ENCODE peak calls at places on chromosomes 5 and 9, in six cellular contexts. One of them, this sample, is unnamed.

GRCh38 chr5:30749971-30750370 is 443.5 kb upstream of the CDH6 start:
- DNase-seq in fibroblast of lung: no peak
- DNase-seq in astrocyte: peak
- DNase-seq in GM23338: no peak
- DNase-seq in PC-9: no peak
- DNase-seq in HCT116: no peak
- DNase-seq in this sample: peak

GRCh38 chr9:121895836-121896544 is 197.1 kb downstream of the TTLL11 start:
- DNase-seq in PC-9: no peak
- DNase-seq in HCT116: no peak
- DNase-seq in GM23338: peak
- DNase-seq in fibroblast of lung: peak
- DNase-seq in astrocyte: peak
- DNase-seq in this sample: no peak

GRCh38 chr9:119955276-119955675 is 586.0 kb upstream of the BRINP1 start:
- DNase-seq in HCT116: no peak
- DNase-seq in GM23338: no peak
- DNase-seq in astrocyte: peak
- DNase-seq in fibroblast of lung: no peak
- DNase-seq in PC-9: no peak
- DNase-seq in this sample: no peak

GRCh38 chr9:3863686-3864085 is 337.9 kb upstream of the RFX3 start:
- DNase-seq in HCT116: no peak
- DNase-seq in PC-9: no peak
- DNase-seq in GM23338: no peak
- DNase-seq in astrocyte: peak
- DNase-seq in fibroblast of lung: peak
- DNase-seq in this sample: no peak

GRCh38 chr9:69027355-69028097 is 8.0 kb upstream of the FXN start:
- DNase-seq in HCT116: peak
- DNase-seq in GM23338: peak
- DNase-seq in astrocyte: peak
- DNase-seq in fibroblast of lung: peak
- DNase-seq in PC-9: peak
- DNase-seq in this sample: peak

GRCh38 chr5:42991477-42992034 is 48.6 kb downstream of the ANXA2R start:
- DNase-seq in fibroblast of lung: peak
- DNase-seq in astrocyte: peak
- DNase-seq in PC-9: no peak
- DNase-seq in GM23338: peak
- DNase-seq in HCT116: no peak
- DNase-seq in this sample: no peak

GRCh38 chr5:168765220-168766037 is 186.3 kb upstream of the PANK3 start:
- DNase-seq in PC-9: no peak
- DNase-seq in fibroblast of lung: no peak
- DNase-seq in astrocyte: peak
- DNase-seq in GM23338: no peak
- DNase-seq in HCT116: no peak
- DNase-seq in this sample: no peak

GRCh38 chr5:135211083-135211790 is 177.2 kb upstream of the PITX1 start:
- DNase-seq in PC-9: no peak
- DNase-seq in GM23338: no peak
- DNase-seq in astrocyte: no peak
- DNase-seq in fibroblast of lung: peak
- DNase-seq in HCT116: no peak
- DNase-seq in this sample: no peak

GRCh38 chr5:91016954-91017690 is 366.0 kb downstream of the ARRDC3 start:
- DNase-seq in GM23338: no peak
- DNase-seq in PC-9: no peak
- DNase-seq in astrocyte: peak
- DNase-seq in fibroblast of lung: peak
- DNase-seq in HCT116: no peak
- DNase-seq in this sample: peak

GRCh38 chr5:133316346-133317343 is 264.8 kb downstream of the HSPA4 start:
- DNase-seq in astrocyte: no peak
- DNase-seq in GM23338: peak
- DNase-seq in HCT116: peak
- DNase-seq in fibroblast of lung: no peak
- DNase-seq in PC-9: no peak
- DNase-seq in this sample: peak

GRCh38 chr5:137215780-137216179 is 283.3 kb downstream of the SPOCK1 start:
- DNase-seq in fibroblast of lung: no peak
- DNase-seq in GM23338: no peak
- DNase-seq in astrocyte: no peak
- DNase-seq in HCT116: no peak
- DNase-seq in PC-9: no peak
- DNase-seq in this sample: no peak

GRCh38 chr5:122701640-122702523 is 73.0 kb upstream of the SNX2 start:
- DNase-seq in HCT116: no peak
- DNase-seq in GM23338: no peak
- DNase-seq in astrocyte: no peak
- DNase-seq in PC-9: no peak
- DNase-seq in fibroblast of lung: no peak
- DNase-seq in this sample: no peak

GRCh38 chr5:82320971-82321370 is 42.8 kb upstream of the RPS23 start:
- DNase-seq in HCT116: no peak
- DNase-seq in GM23338: no peak
- DNase-seq in PC-9: no peak
- DNase-seq in astrocyte: no peak
- DNase-seq in fibroblast of lung: no peak
- DNase-seq in this sample: no peak

GRCh38 chr5:40428129-40428528 is 251.6 kb upstream of the PTGER4 start:
- DNase-seq in fibroblast of lung: peak
- DNase-seq in HCT116: no peak
- DNase-seq in astrocyte: peak
- DNase-seq in GM23338: no peak
- DNase-seq in PC-9: no peak
- DNase-seq in this sample: peak

GRCh38 chr9:85040806-85041575 is 371.5 kb downstream of the NTRK2 start:
- DNase-seq in fibroblast of lung: no peak
- DNase-seq in HCT116: no peak
- DNase-seq in PC-9: no peak
- DNase-seq in GM23338: peak
- DNase-seq in astrocyte: peak
- DNase-seq in this sample: no peak

GRCh38 chr9:134366223-134367031 is 40.2 kb downstream of the RXRA start:
- DNase-seq in HCT116: no peak
- DNase-seq in PC-9: peak
- DNase-seq in fibroblast of lung: peak
- DNase-seq in astrocyte: peak
- DNase-seq in GM23338: no peak
- DNase-seq in this sample: peak

GRCh38 chr5:89417990-89418820 is 535.2 kb upstream of the MEF2C start:
- DNase-seq in astrocyte: no peak
- DNase-seq in fibroblast of lung: no peak
- DNase-seq in PC-9: no peak
- DNase-seq in HCT116: no peak
- DNase-seq in GM23338: peak
- DNase-seq in this sample: no peak

GRCh38 chr9:5489630-5490484 is 20.5 kb upstream of the PDCD1LG2 start:
- DNase-seq in fibroblast of lung: no peak
- DNase-seq in astrocyte: no peak
- DNase-seq in PC-9: no peak
- DNase-seq in HCT116: no peak
- DNase-seq in GM23338: no peak
- DNase-seq in this sample: no peak

GRCh38 chr5:142957528-142957927 is 187.4 kb downstream of the ARHGAP26 start:
- DNase-seq in PC-9: no peak
- DNase-seq in astrocyte: no peak
- DNase-seq in HCT116: no peak
- DNase-seq in GM23338: no peak
- DNase-seq in fibroblast of lung: no peak
- DNase-seq in this sample: no peak

GRCh38 chr9:99555792-99556191 is 265.9 kb upstream of the NR4A3 start:
- DNase-seq in GM23338: no peak
- DNase-seq in fibroblast of lung: no peak
- DNase-seq in PC-9: no peak
- DNase-seq in HCT116: no peak
- DNase-seq in astrocyte: peak
- DNase-seq in this sample: no peak

DNA sequence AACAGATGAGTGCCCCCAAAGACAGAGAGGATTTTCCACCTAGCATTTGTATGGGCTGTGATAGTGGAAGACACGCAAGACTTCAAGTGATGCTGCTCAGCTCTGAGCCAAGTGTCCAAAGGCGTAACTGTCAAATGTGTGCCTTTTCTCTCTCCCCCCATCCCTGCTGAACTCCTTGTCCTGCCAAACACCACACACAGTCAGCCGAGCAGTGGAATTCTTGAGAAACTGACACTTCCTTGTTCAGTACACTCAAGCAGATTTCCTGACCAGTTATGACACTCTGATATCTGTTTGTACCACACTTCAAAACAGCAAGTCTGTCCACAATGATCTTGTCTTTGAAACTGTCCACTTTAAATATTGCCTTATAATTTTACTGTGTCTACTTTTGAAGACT is 166.4 kb downstream of the PIK3R1 start:
- DNase-seq in GM23338: no peak
- DNase-seq in HCT116: no peak
- DNase-seq in fibroblast of lung: no peak
- DNase-seq in astrocyte: no peak
- DNase-seq in PC-9: no peak
- DNase-seq in this sample: no peak
- H3K27ac ChIP-seq in GM23338: no peak
- H3K27ac ChIP-seq in HCT116: no peak
- H3K27ac ChIP-seq in fibroblast of lung: no peak
- H3K27ac ChIP-seq in astrocyte: no peak
- H3K27ac ChIP-seq in PC-9: no peak
- H3K27ac ChIP-seq in this sample: no peak

DNA sequence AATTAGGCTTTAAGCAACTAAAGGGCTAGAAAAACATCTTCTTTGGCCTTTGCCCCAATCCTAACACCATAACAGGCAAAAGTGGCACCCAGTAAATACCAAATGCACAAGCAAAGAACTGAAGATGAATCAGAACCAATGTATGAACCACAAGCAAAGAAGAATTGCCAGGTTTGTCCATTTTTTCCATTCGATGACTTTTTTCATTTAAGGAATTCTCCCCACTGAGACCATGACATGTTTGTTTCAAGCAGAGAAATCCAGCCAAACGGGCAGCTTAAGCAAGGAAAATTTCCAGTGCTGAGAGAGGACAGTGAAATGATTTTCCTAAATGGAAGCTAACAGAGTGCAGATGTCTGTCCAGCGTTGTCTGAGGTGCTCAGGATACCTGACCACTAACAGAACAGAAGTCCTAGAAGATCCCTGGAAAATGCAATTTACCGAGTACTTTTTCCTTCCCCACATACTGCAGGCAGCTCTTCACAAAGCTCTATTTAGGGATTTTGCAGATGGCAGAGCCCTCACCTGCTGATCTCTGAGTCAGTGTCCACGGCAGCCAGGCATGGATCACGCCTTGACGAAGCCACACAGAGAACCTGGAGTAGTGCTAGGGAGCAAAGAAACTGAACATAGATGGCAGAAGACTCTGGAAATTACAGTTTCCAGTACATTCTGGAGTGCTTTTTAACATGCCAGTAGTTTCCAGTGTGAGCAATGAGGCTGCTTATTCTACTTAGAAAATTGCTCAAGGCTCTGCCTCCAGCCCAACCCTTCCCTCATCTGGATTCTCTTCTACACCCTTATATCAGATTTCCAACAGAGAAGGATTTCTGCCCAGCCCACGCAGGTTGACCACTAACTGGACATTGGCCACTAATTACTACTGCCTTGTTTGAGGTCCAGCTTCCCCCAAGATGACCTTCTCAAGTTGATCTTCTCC is 203.5 kb downstream of the ADAMTS12 start:
- DNase-seq in fibroblast of lung: no peak
- DNase-seq in PC-9: no peak
- DNase-seq in astrocyte: peak
- DNase-seq in HCT116: no peak
- DNase-seq in GM23338: no peak
- DNase-seq in this sample: no peak
- H3K4me2 ChIP-seq in fibroblast of lung: no peak
- H3K4me2 ChIP-seq in PC-9: no peak
- H3K4me2 ChIP-seq in astrocyte: peak
- H3K4me2 ChIP-seq in HCT116: no peak
- H3K4me2 ChIP-seq in GM23338: no peak
- H3K4me2 ChIP-seq in this sample: no peak

GRCh38 chr9:133121200-133122166 is at the start of gene RALGDS:
- DNase-seq in astrocyte: peak
- DNase-seq in PC-9: peak
- DNase-seq in fibroblast of lung: peak
- DNase-seq in GM23338: peak
- DNase-seq in HCT116: peak
- DNase-seq in this sample: peak

GRCh38 chr9:133122167-133122550 is 1.1 kb upstream of the RALGDS start:
- DNase-seq in HCT116: no peak
- DNase-seq in GM23338: no peak
- DNase-seq in astrocyte: no peak
- DNase-seq in PC-9: no peak
- DNase-seq in fibroblast of lung: no peak
- DNase-seq in this sample: no peak

GRCh38 chr9:133119461-133120342 is 1.3 kb downstream of the RALGDS start:
- DNase-seq in HCT116: no peak
- DNase-seq in astrocyte: no peak
- DNase-seq in PC-9: no peak
- DNase-seq in GM23338: peak
- DNase-seq in fibroblast of lung: no peak
- DNase-seq in this sample: peak

GRCh38 chr9:133119039-133119438 is 2.0 kb downstream of the RALGDS start:
- DNase-seq in GM23338: no peak
- DNase-seq in PC-9: no peak
- DNase-seq in fibroblast of lung: no peak
- DNase-seq in HCT116: no peak
- DNase-seq in astrocyte: no peak
- DNase-seq in this sample: no peak

DNA sequence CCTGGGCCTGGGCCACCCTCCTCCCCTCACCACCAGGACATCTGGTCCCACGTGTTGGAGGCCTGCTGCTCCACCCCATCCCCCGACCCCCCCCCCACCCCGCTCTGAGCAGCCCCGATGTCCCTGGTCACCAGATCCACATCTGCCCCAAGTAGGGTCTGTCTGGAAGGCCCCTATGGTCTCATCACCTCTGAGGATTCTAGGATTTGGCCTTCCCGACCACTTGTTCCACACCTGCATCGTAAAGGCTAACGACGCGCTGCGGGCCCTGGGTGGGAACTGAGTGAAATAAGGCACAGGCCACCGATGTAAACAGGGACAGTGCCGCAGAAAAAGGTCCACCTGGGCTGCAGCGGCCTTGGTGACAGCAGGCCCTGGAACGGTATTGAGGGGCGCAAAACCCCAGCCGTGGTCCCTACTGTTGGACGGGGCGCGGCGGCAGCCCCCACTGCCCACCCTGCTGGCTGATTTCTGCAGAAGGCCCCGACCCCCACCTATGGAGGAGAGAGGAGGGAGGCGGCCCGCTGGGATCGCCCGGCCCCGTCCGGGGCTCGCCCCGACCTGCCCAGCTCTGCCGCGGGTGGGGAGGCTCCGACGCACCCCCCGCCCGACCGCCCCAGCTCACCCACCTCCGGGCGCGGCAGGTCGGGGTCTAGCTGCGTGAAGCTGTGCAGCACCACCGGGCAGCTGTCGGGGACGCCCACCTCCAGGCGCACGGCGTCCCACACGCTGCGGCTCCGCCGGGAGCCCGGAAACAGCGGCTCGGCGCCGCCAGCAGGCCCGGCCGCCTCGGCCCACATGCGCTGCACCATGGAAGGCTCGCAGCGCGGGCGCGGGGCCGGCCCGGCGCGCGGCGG is 469 bp downstream of the RALGDS start:
- DNase-seq in fibroblast of lung: no peak
- DNase-seq in astrocyte: no peak
- DNase-seq in PC-9: no peak
- DNase-seq in HCT116: no peak
- DNase-seq in GM23338: peak
- DNase-seq in this sample: no peak
- H3K27ac ChIP-seq in fibroblast of lung: peak
- H3K27ac ChIP-seq in astrocyte: no peak
- H3K27ac ChIP-seq in PC-9: no peak
- H3K27ac ChIP-seq in HCT116: peak
- H3K27ac ChIP-seq in GM23338: no peak
- H3K27ac ChIP-seq in this sample: peak

GRCh38 chr9:34687631-34688030 is 3.4 kb downstream of the CCL19 start:
- DNase-seq in GM23338: no peak
- DNase-seq in HCT116: no peak
- DNase-seq in astrocyte: no peak
- DNase-seq in PC-9: no peak
- DNase-seq in fibroblast of lung: no peak
- DNase-seq in this sample: no peak
- H3K4me2 ChIP-seq in GM23338: peak
- H3K4me2 ChIP-seq in HCT116: no peak
- H3K4me2 ChIP-seq in astrocyte: no peak
- H3K4me2 ChIP-seq in PC-9: no peak
- H3K4me2 ChIP-seq in fibroblast of lung: no peak
- H3K4me2 ChIP-seq in this sample: no peak

This sample was measured in PC-3.